ENCODE peak calls at places on chromosomes 2 and 18, in four cellular contexts. M is NCI-H510A treated with DMSO at 0.1 percent for 48 hours, T is pons, U is heart right ventricle. H is an unnamed sample.

GRCh38 chr2:20425371-20425881 is 21.4 kb upstream of the RHOB start:
- DNase-seq in T (no peak), U (no peak), M (no peak), H (no peak)

GRCh38 chr2:112661656-112662305 is 16.0 kb downstream of the SLC20A1 start:
- DNase-seq in U (no peak), M (no peak), T (no peak), H (peak; percentile 36)

GRCh38 chr2:64165696-64166095 is 21.5 kb upstream of the PELI1 start:
- DNase-seq in U (no peak), T (no peak), M (no peak), H (no peak)

GRCh38 chr2:4354164-4354563 is 650.8 kb downstream of the DCDC2C start:
- DNase-seq in M (no peak), T (no peak), U (no peak), H (no peak)

GRCh38 chr2:200618590-200619021 is 32.8 kb downstream of the AOX1 start:
- DNase-seq in M (no peak), T (peak; percentile 65), U (no peak), H (no peak)

GRCh38 chr2:206433686-206434085 is 9.6 kb upstream of the ADAM23 start:
- DNase-seq in M (no peak), U (no peak), T (no peak), H (no peak)

GRCh38 chr2:96760986-96761832 is 507 bp downstream of the CNNM4 start:
- DNase-seq in M (peak; percentile 22), U (peak; percentile 44), T (no peak), H (peak; percentile 67)

GRCh38 chr18:30487962-30488361 is 554.6 kb downstream of the DSC3 start:
- DNase-seq in T (no peak), M (no peak), U (no peak), H (no peak)

GRCh38 chr2:120108049-120108448 is 95.2 kb downstream of the EPB41L5 start:
- DNase-seq in M (peak; percentile 14), T (no peak), U (no peak), H (no peak)

GRCh38 chr2:114543106-114543806 is 100.8 kb downstream of the DPP10 start:
- DNase-seq in U (no peak), M (no peak), T (peak; percentile 17), H (no peak)

GRCh38 chr2:195304310-195304709 is 352.7 kb upstream of the SLC39A10 start:
- DNase-seq in T (no peak), M (no peak), U (no peak), H (no peak)

GRCh38 chr2:99656938-99657337 is 167.1 kb upstream of the REV1 start:
- DNase-seq in M (no peak), U (no peak), T (no peak), H (no peak)

GRCh38 chr2:152962446-152962845 is 244.0 kb downstream of the ARL6IP6 start:
- DNase-seq in M (no peak), U (no peak), T (no peak), H (no peak)

GRCh38 chr2:96153291-96153713 is 8.1 kb upstream of the DUSP2 start:
- DNase-seq in T (no peak), U (no peak), M (no peak), H (no peak)

GRCh38 chr2:72833084-72833714 is 7.4 kb upstream of the EXOC6B start:
- DNase-seq in T (no peak), M (no peak), U (no peak), H (peak; percentile 81)

GRCh38 chr2:200479617-200480292 is 30.1 kb downstream of the KCTD18 start:
- DNase-seq in M (no peak), T (no peak), U (no peak), H (no peak)

GRCh38 chr2:96324716-96325037 is 440 bp upstream of the ITPRIPL1 start:
- DNase-seq in M (no peak), U (no peak), T (no peak), H (no peak)

GRCh38 chr2:167981945-167982344 is 265.4 kb downstream of the STK39 start:
- DNase-seq in M (no peak), U (no peak), T (no peak), H (no peak)

GRCh38 chr2:69159988-69160387 is 147.0 kb downstream of the ANTXR1 start:
- DNase-seq in U (no peak), T (no peak), M (no peak), H (no peak)